ENCODE peak calls at places on chromosomes 2 and 18, in five cellular contexts. O is AG10803; Z is GM23248; K is activated CD4-positive, alpha-beta T cell treated with anti-CD3 and anti-CD28 coated beads, Interleukin-2, amount 10 ng/mL, durations not matched to agents 7 days and 5 days; Q is progenitor cell of endocrine pancreas. M is an unnamed sample.

GRCh38 chr2:234252766-234253165 is 202.3 kb downstream of the SPP2 start:
- DNase-seq in O (no peak), Z (no peak), K (no peak), Q (no peak), M (no peak)

GRCh38 chr2:70388813-70389212 is 86.9 kb upstream of the FAM136A start:
- DNase-seq in O (no peak), Z (no peak), K (no peak), Q (no peak), M (no peak)

GRCh38 chr18:78716022-78716421 is 263.6 kb upstream of the SALL3 start:
- DNase-seq in O (no peak), Z (no peak), K (no peak), Q (no peak), M (no peak)

GRCh38 chr18:66329716-66330115 is 274.2 kb downstream of the CDH19 start:
- DNase-seq in O (no peak), Z (no peak), K (no peak), Q (no peak), M (no peak)

GRCh38 chr2:43333656-43334144 is 107.3 kb upstream of the ZFP36L2 start:
- DNase-seq in O (peak), Z (peak), K (no peak), Q (no peak), M (no peak)

GRCh38 chr2:18980778-18981104 is 377.7 kb downstream of the OSR1 start:
- DNase-seq in O (no peak), Z (no peak), K (no peak), Q (no peak), M (no peak)

GRCh38 chr18:58727776-58728500 is 56.7 kb downstream of the MALT1 start:
- DNase-seq in O (peak), Z (peak), K (no peak), Q (no peak), M (no peak)

GRCh38 chr2:98795903-98796676 is 65.2 kb upstream of the MGAT4A start:
- DNase-seq in O (no peak), Z (peak), K (no peak), Q (no peak), M (peak)

GRCh38 chr2:68505603-68506159 is 38.3 kb downstream of the APLF start:
- DNase-seq in O (no peak), Z (no peak), K (no peak), Q (no peak), M (no peak)

GRCh38 chr2:130896813-130897212 is 60.1 kb downstream of the ARHGEF4 start:
- DNase-seq in O (no peak), Z (no peak), K (no peak), Q (no peak), M (no peak)

GRCh38 chr18:519019-519879 is 18.7 kb upstream of the COLEC12 start:
- DNase-seq in O (peak), Z (peak), K (no peak), Q (no peak), M (no peak)

GRCh38 chr2:231052494-231053451 is 3.9 kb upstream of the PSMD1 start:
- DNase-seq in O (peak), Z (peak), K (peak), Q (peak), M (peak)

GRCh38 chr2:144950874-144951560 is 431.1 kb upstream of the ZEB2 start:
- DNase-seq in O (peak), Z (peak), K (no peak), Q (no peak), M (no peak)

GRCh38 chr2:239157269-239157668 is 243.6 kb downstream of the HDAC4 start:
- DNase-seq in O (no peak), Z (no peak), K (no peak), Q (no peak), M (peak)

GRCh38 chr2:137535897-137536296 is 428.4 kb upstream of the HNMT start:
- DNase-seq in O (no peak), Z (no peak), K (no peak), Q (no peak), M (no peak)

GRCh38 chr2:222000326-222000725 is 298.5 kb downstream of the PAX3 start:
- DNase-seq in O (peak), Z (peak), K (no peak), Q (no peak), M (no peak)

GRCh38 chr2:15494877-15495276 is 66.3 kb downstream of the NBAS start:
- DNase-seq in O (peak), Z (peak), K (no peak), Q (no peak), M (no peak)

GRCh38 chr2:144519934-144520717 is at the start of gene ZEB2:
- DNase-seq in O (peak), Z (peak), K (peak), Q (no peak), M (no peak)

GRCh38 chr2:38076710-38077430 is 919 bp upstream of the CYP1B1 start:
- DNase-seq in O (peak), Z (peak), K (peak), Q (peak), M (peak)

M was measured in type B pancreatic cell.